ENCODE peak calls at places on chromosomes 6 and 20, in seven cellular contexts. One of them, this sample, is unnamed.

GRCh38 chr6:49326337-49326736 is 136.7 kb downstream of the MMUT start:
- DNase-seq in esophagus squamous epithelium: no peak
- DNase-seq in right lobe of liver: no peak
- DNase-seq in IMR-90: peak
- DNase-seq in spleen: no peak
- DNase-seq in uterus: no peak
- DNase-seq in GM12892: no peak
- DNase-seq in this sample: no peak

GRCh38 chr6:134249412-134249758 is 68.5 kb downstream of the SGK1 start:
- DNase-seq in esophagus squamous epithelium: no peak
- DNase-seq in right lobe of liver: no peak
- DNase-seq in IMR-90: peak
- DNase-seq in spleen: no peak
- DNase-seq in uterus: no peak
- DNase-seq in GM12892: no peak
- DNase-seq in this sample: no peak

GRCh38 chr20:19506021-19506420 is 252.0 kb upstream of the RIN2 start:
- DNase-seq in esophagus squamous epithelium: no peak
- DNase-seq in right lobe of liver: no peak
- DNase-seq in IMR-90: no peak
- DNase-seq in spleen: no peak
- DNase-seq in uterus: no peak
- DNase-seq in GM12892: no peak
- DNase-seq in this sample: no peak

GRCh38 chr20:40962733-40963504 is 65.7 kb upstream of the TOP1 start:
- DNase-seq in esophagus squamous epithelium: no peak
- DNase-seq in right lobe of liver: peak
- DNase-seq in IMR-90: peak
- DNase-seq in spleen: peak
- DNase-seq in uterus: peak
- DNase-seq in GM12892: peak
- DNase-seq in this sample: peak

GRCh38 chr6:104325341-104326172 is 534.2 kb downstream of the HACE1 start:
- DNase-seq in esophagus squamous epithelium: no peak
- DNase-seq in right lobe of liver: no peak
- DNase-seq in IMR-90: no peak
- DNase-seq in spleen: no peak
- DNase-seq in uterus: no peak
- DNase-seq in GM12892: no peak
- DNase-seq in this sample: no peak

GRCh38 chr6:108543165-108543940 is 17.4 kb upstream of the FOXO3 start:
- DNase-seq in esophagus squamous epithelium: no peak
- DNase-seq in right lobe of liver: no peak
- DNase-seq in IMR-90: no peak
- DNase-seq in spleen: no peak
- DNase-seq in uterus: no peak
- DNase-seq in GM12892: no peak
- DNase-seq in this sample: no peak

GRCh38 chr20:19835533-19836222 is 77.6 kb downstream of the RIN2 start:
- DNase-seq in esophagus squamous epithelium: no peak
- DNase-seq in right lobe of liver: no peak
- DNase-seq in IMR-90: no peak
- DNase-seq in spleen: no peak
- DNase-seq in uterus: no peak
- DNase-seq in GM12892: no peak
- DNase-seq in this sample: no peak

GRCh38 chr6:91608428-91608827 is 1021.6 kb upstream of the MAP3K7 start:
- DNase-seq in esophagus squamous epithelium: no peak
- DNase-seq in right lobe of liver: no peak
- DNase-seq in IMR-90: no peak
- DNase-seq in spleen: no peak
- DNase-seq in uterus: no peak
- DNase-seq in GM12892: no peak
- DNase-seq in this sample: no peak

GRCh38 chr6:31680841-31681671 is at the start of gene LY6G5C:
- DNase-seq in esophagus squamous epithelium: peak
- DNase-seq in right lobe of liver: peak
- DNase-seq in IMR-90: peak
- DNase-seq in spleen: peak
- DNase-seq in uterus: peak
- DNase-seq in GM12892: peak
- DNase-seq in this sample: peak

GRCh38 chr6:30447237-30447636 is 42.1 kb upstream of the HLA-E start:
- DNase-seq in esophagus squamous epithelium: no peak
- DNase-seq in right lobe of liver: no peak
- DNase-seq in IMR-90: peak
- DNase-seq in spleen: no peak
- DNase-seq in uterus: no peak
- DNase-seq in GM12892: no peak
- DNase-seq in this sample: no peak

GRCh38 chr6:144935181-144935580 is 650.0 kb downstream of the UTRN start:
- DNase-seq in esophagus squamous epithelium: no peak
- DNase-seq in right lobe of liver: no peak
- DNase-seq in IMR-90: no peak
- DNase-seq in spleen: no peak
- DNase-seq in uterus: no peak
- DNase-seq in GM12892: no peak
- DNase-seq in this sample: no peak

GRCh38 chr20:348972-349841 is 2.3 kb downstream of the NRSN2 start:
- DNase-seq in esophagus squamous epithelium: no peak
- DNase-seq in right lobe of liver: peak
- DNase-seq in IMR-90: no peak
- DNase-seq in spleen: no peak
- DNase-seq in uterus: no peak
- DNase-seq in GM12892: no peak
- DNase-seq in this sample: no peak
- TF ChIP-seq POLR2A in esophagus squamous epithelium: no peak
- TF ChIP-seq POLR2A in right lobe of liver: no peak
- TF ChIP-seq POLR2A in IMR-90: no peak
- TF ChIP-seq POLR2A in spleen: no peak
- TF ChIP-seq POLR2A in uterus: no peak
- TF ChIP-seq POLR2A in GM12892: no peak
- TF ChIP-seq POLR2A in this sample: no peak

GRCh38 chr6:35017461-35018183 is 123.5 kb downstream of the TCP11 start:
- DNase-seq in esophagus squamous epithelium: no peak
- DNase-seq in right lobe of liver: no peak
- DNase-seq in IMR-90: no peak
- DNase-seq in spleen: no peak
- DNase-seq in uterus: peak
- DNase-seq in GM12892: no peak
- DNase-seq in this sample: no peak
- TF ChIP-seq POLR2A in esophagus squamous epithelium: no peak
- TF ChIP-seq POLR2A in right lobe of liver: no peak
- TF ChIP-seq POLR2A in IMR-90: no peak
- TF ChIP-seq POLR2A in spleen: no peak
- TF ChIP-seq POLR2A in uterus: no peak
- TF ChIP-seq POLR2A in GM12892: no peak
- TF ChIP-seq POLR2A in this sample: no peak

GRCh38 chr20:62405108-62405980 is 1.7 kb downstream of the CABLES2 start:
- DNase-seq in esophagus squamous epithelium: no peak
- DNase-seq in right lobe of liver: peak
- DNase-seq in IMR-90: peak
- DNase-seq in spleen: no peak
- DNase-seq in uterus: peak
- DNase-seq in GM12892: no peak
- DNase-seq in this sample: no peak
- TF ChIP-seq POLR2A in esophagus squamous epithelium: no peak
- TF ChIP-seq POLR2A in right lobe of liver: no peak
- TF ChIP-seq POLR2A in IMR-90: no peak
- TF ChIP-seq POLR2A in spleen: no peak
- TF ChIP-seq POLR2A in uterus: no peak
- TF ChIP-seq POLR2A in GM12892: no peak
- TF ChIP-seq POLR2A in this sample: no peak

GRCh38 chr6:125299257-125299656 is 2.5 kb downstream of the HDDC2 start:
- DNase-seq in esophagus squamous epithelium: no peak
- DNase-seq in right lobe of liver: no peak
- DNase-seq in IMR-90: no peak
- DNase-seq in spleen: no peak
- DNase-seq in uterus: no peak
- DNase-seq in GM12892: no peak
- DNase-seq in this sample: no peak

GRCh38 chr6:125303512-125303854 is 1.7 kb upstream of the HDDC2 start:
- DNase-seq in esophagus squamous epithelium: no peak
- DNase-seq in right lobe of liver: no peak
- DNase-seq in IMR-90: no peak
- DNase-seq in spleen: no peak
- DNase-seq in uterus: no peak
- DNase-seq in GM12892: no peak
- DNase-seq in this sample: no peak

GRCh38 chr6:125302840-125303511 is 1.2 kb upstream of the HDDC2 start:
- DNase-seq in esophagus squamous epithelium: no peak
- DNase-seq in right lobe of liver: no peak
- DNase-seq in IMR-90: peak
- DNase-seq in spleen: no peak
- DNase-seq in uterus: no peak
- DNase-seq in GM12892: no peak
- DNase-seq in this sample: no peak

GRCh38 chr6:125300992-125301434 is 754 bp downstream of the HDDC2 start:
- DNase-seq in esophagus squamous epithelium: no peak
- DNase-seq in right lobe of liver: no peak
- DNase-seq in IMR-90: peak
- DNase-seq in spleen: no peak
- DNase-seq in uterus: no peak
- DNase-seq in GM12892: no peak
- DNase-seq in this sample: no peak

DNA sequence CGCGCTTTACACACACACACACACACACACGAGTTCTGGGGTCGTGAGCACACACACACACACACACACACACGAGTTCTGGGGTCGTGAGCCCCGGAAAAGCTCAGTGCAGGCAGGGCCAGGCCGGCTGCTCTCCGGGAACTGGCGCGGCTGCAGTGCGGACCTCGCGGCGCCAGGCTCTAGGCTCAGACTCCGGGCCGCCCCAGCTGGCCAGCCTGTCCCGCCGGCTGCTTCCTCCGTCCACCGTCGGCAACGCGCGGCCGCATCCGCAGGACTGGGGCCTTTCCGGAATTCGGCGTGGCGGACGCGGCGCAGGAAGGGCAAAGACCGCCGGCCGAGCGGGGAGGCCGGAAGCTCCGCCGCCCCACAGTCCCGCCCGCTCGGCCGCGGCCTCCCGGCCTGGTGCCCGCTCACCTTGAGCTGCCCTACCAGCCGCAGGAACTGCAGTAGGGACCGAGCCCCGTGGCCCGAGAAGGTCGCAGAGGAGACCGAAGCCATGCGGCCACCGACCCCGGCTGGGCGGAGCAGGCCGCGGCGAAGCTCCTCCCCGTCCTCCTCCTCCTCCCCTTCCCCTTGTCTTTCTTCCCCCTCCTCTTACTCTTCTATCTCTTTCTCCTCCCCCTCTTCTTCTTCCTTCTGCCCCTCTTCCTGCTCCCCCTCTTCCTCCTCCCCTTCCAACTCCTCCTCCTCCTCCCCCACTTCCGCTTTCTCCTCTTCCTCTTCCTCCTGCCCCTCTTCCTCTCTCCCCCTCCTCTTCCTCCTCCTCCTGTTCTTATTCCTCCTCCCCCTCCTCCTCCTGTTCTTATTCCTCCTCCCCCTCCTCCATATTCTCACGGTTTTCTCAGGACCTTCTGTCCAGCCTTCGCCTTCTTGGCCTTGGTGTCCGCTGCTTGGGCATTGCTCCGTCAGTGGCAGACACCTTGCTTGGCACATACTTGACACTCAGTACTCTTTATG is at the start of gene HDDC2:
- DNase-seq in esophagus squamous epithelium: peak
- DNase-seq in right lobe of liver: peak
- DNase-seq in IMR-90: peak
- DNase-seq in spleen: peak
- DNase-seq in uterus: peak
- DNase-seq in GM12892: peak
- DNase-seq in this sample: no peak
- TF ChIP-seq POLR2A in esophagus squamous epithelium: no peak
- TF ChIP-seq POLR2A in right lobe of liver: peak
- TF ChIP-seq POLR2A in IMR-90: peak
- TF ChIP-seq POLR2A in spleen: no peak
- TF ChIP-seq POLR2A in uterus: no peak
- TF ChIP-seq POLR2A in GM12892: peak
- TF ChIP-seq POLR2A in this sample: no peak